ENCODE peak calls at places on chromosomes 3 and 15, in five cellular contexts. L is transverse colon, Q is suprapubic skin, Y is stomach, T is A549. I is an unnamed sample.

GRCh38 chr15:27679203-27679602 is 419.9 kb downstream of the OCA2 start:
- DNase-seq in Q (no peak), T (no peak), L (no peak), Y (no peak), I (no peak)

GRCh38 chr15:45203182-45203581 is 15.4 kb upstream of the SHF start:
- DNase-seq in L (no peak), T (no peak), Y (no peak), Q (no peak), I (no peak)

GRCh38 chr15:38879909-38880471 is 315.4 kb upstream of the RASGRP1 start:
- DNase-seq in L (peak), T (no peak), Q (peak), Y (no peak), I (peak)

GRCh38 chr3:17584066-17584465 is 158.4 kb downstream of the TBC1D5 start:
- DNase-seq in T (no peak), Y (no peak), L (no peak), Q (no peak), I (no peak)

GRCh38 chr3:129312021-129312639 is 33.5 kb downstream of the HMCES start:
- DNase-seq in Q (peak), Y (no peak), L (peak), T (no peak), I (no peak)

GRCh38 chr3:48595526-48596121 is 495 bp upstream of the COL7A1 start:
- DNase-seq in L (peak), T (peak), Y (peak), Q (no peak), I (no peak)

GRCh38 chr3:161852744-161853143 is 356.1 kb downstream of the OTOL1 start:
- DNase-seq in T (no peak), Q (no peak), L (no peak), Y (no peak), I (peak)

GRCh38 chr15:89218531-89218930 is 2.8 kb downstream of the RLBP1 start:
- DNase-seq in L (no peak), Q (no peak), Y (no peak), T (no peak), I (no peak)

GRCh38 chr15:85710340-85710842 is 84.3 kb downstream of the KLHL25 start:
- DNase-seq in L (no peak), T (no peak), Y (no peak), Q (no peak), I (no peak)

GRCh38 chr3:31960793-31961431 is 20.1 kb downstream of the OSBPL10 start:
- DNase-seq in L (no peak), Q (no peak), Y (no peak), T (peak), I (no peak)

GRCh38 chr15:50905055-50905454 is 3.4 kb upstream of the AP4E1 start:
- DNase-seq in Q (no peak), Y (no peak), L (no peak), T (no peak), I (no peak)

GRCh38 chr15:28082891-28083688 is 16.0 kb downstream of the OCA2 start:
- DNase-seq in Q (no peak), L (peak), Y (no peak), T (no peak), I (no peak)

GRCh38 chr3:55567615-55568014 is 80.5 kb upstream of the WNT5A start:
- DNase-seq in Y (no peak), T (no peak), Q (no peak), L (no peak), I (no peak)

GRCh38 chr3:157948605-157949383 is 157.4 kb downstream of the SHOX2 start:
- DNase-seq in Y (no peak), T (no peak), Q (no peak), L (no peak), I (no peak)

GRCh38 chr3:172140499-172141391 is 101.4 kb downstream of the FNDC3B start:
- DNase-seq in L (peak), Y (no peak), T (peak), Q (no peak), I (peak)

GRCh38 chr15:76328962-76329361 is 7.6 kb upstream of the ISL2 start:
- DNase-seq in L (no peak), T (no peak), Q (no peak), Y (no peak), I (no peak)

GRCh38 chr3:95923496-95924210 is 890.7 kb upstream of the EPHA6 start:
- DNase-seq in Q (peak), Y (no peak), L (no peak), T (no peak), I (no peak)

GRCh38 chr15:94731286-94731685 is 499.9 kb downstream of the MCTP2 start:
- DNase-seq in Y (no peak), Q (no peak), L (no peak), T (no peak), I (no peak)
- TF ChIP-seq EP300 in Y (no peak), Q (no peak), L (no peak), T (no peak), I (no peak)

GRCh38 chr3:124787490-124788195 is 57.4 kb downstream of the UMPS start:
- DNase-seq in T (no peak), Y (no peak), Q (no peak), L (no peak), I (no peak)

GRCh38 chr3:124785966-124786365 is 55.7 kb downstream of the UMPS start:
- DNase-seq in L (no peak), Y (no peak), T (no peak), Q (no peak), I (no peak)

GRCh38 chr3:124786491-124787241 is 56.4 kb downstream of the UMPS start:
- DNase-seq in Y (no peak), Q (no peak), T (no peak), L (peak), I (no peak)

GRCh38 chr3:124783696-124784095 is 53.4 kb downstream of the UMPS start:
- DNase-seq in Y (no peak), Q (no peak), T (no peak), L (no peak), I (no peak)

GRCh38 chr3:124784686-124785382 is 54.6 kb downstream of the UMPS start:
- DNase-seq in Y (no peak), L (no peak), Q (no peak), T (no peak), I (peak)
- TF ChIP-seq EP300 in Y (no peak), L (no peak), Q (no peak), T (no peak), I (no peak)

DNA sequence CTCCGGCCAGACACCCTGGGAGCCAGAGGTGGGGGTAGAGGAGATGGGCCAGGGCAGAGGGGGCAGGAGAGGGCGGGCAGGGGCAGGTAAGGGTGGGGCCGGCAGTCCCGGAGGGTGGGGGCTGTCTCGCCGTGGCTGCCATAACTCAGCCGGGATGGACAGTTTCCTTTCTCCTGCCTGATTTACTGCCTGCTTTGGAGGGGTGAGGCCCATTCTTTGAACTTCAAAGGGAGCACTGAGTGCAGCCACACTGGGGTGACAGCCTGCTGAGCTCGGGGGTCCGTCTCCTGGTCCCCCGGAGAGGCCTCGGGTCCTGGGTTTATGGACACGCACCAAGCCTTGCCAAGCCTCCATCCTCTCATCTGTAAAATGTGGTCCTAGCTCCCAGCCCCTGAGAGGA is 135.4 kb downstream of the FBLN2 start:
- DNase-seq in Q (no peak), Y (no peak), T (no peak), L (no peak), I (no peak)
- TF ChIP-seq EP300 in Q (no peak), Y (no peak), T (no peak), L (no peak), I (no peak)

DNA sequence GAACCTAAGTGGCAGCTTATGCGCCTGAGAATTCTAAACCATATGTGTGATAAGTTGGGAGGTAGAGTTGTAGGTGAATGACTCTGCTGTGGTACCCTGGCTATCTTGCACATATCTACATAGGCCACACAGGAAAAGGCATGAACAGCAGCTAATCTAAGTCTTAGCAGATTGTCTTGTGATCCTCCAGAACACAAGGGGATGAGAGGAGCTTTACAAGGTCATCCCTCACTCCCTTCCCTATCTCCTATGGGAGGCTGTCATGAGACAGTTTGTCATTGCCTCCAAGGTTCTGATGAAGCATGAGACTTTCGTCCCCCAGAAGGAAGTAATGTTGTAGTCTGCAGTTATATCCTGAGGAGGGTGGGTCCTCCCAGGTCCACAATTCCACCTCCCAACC is 3.7 kb upstream of the ZNF662 start:
- DNase-seq in Y (no peak), T (no peak), Q (no peak), L (no peak), I (no peak)
- TF ChIP-seq EP300 in Y (no peak), T (no peak), Q (no peak), L (no peak), I (no peak)

GRCh38 chr3:193470710-193471109 is 84.0 kb downstream of the ATP13A4 start:
- DNase-seq in Y (no peak), L (no peak), T (no peak), Q (no peak), I (no peak)
- TF ChIP-seq EP300 in Y (no peak), L (no peak), T (no peak), Q (no peak), I (no peak)

DNA sequence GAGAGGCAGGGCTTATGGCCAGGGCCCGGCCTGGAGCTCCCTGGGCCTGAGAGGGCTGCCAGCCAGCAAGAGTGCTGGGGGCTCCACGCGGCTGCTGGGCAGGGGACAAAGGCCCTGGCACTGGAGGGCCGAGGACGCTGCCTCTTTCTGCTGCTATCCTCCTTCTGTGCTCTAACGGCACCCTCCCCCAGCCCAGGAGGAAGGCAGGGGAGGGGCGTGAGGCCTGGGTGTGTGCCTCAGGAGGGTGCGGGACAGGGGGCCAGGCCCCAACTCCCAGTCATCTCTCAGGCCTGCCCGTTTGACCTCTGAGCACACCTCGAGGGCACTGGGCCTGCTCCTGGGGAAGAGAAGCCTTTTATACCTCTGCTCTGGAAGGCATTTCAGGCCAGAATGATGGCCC is 115.5 kb downstream of the ADCY5 start:
- DNase-seq in Y (no peak), L (no peak), T (no peak), Q (peak), I (peak)
- TF ChIP-seq EP300 in Y (no peak), L (no peak), T (no peak), Q (no peak), I (no peak)

GRCh38 chr3:188335656-188336055 is 181.7 kb downstream of the LPP start:
- DNase-seq in T (no peak), Y (no peak), Q (no peak), L (no peak), I (no peak)
- TF ChIP-seq EP300 in T (no peak), Y (no peak), Q (no peak), L (no peak), I (no peak)

GRCh38 chr15:95247068-95247984 is 1016.0 kb downstream of the MCTP2 start:
- DNase-seq in Y (peak), T (peak), Q (no peak), L (no peak), I (no peak)
- TF ChIP-seq EP300 in Y (no peak), T (peak), Q (no peak), L (no peak), I (no peak)